ENCODE peak calls at places on chromosomes 3 and 15, in ten cellular contexts. X is colonic mucosa; P is tibial artery; A is uterus; K is CD4-positive, alpha-beta T cell; B is GM12865; Z is fibroblast of pulmonary artery; C is astrocyte of the spinal cord; U is HL-60; S is epithelial cell of esophagus. I is an unnamed sample.

GRCh38 chr3:38479431-38480092 is 16.6 kb upstream of the EXOG start:
- DNase-seq in X (peak), Z (peak), P (peak), B (peak), C (peak), A (peak), S (peak), U (peak), K (peak), I (peak)

GRCh38 chr15:42031211-42031915 is 10.5 kb upstream of the PLA2G4E start:
- DNase-seq in S (peak), K (no peak), C (no peak), Z (peak), P (no peak), B (no peak), U (no peak), X (no peak), A (no peak), I (no peak)

GRCh38 chr3:141331370-141332318 is 36.7 kb upstream of the ZBTB38 start:
- DNase-seq in B (peak), U (no peak), P (peak), K (no peak), S (peak), C (peak), X (no peak), Z (peak), A (peak), I (no peak)

GRCh38 chr3:123712077-123712860 is 127.4 kb upstream of the HACD2 start:
- DNase-seq in X (no peak), Z (peak), B (no peak), P (peak), C (no peak), U (no peak), A (no peak), K (no peak), S (no peak), I (no peak)

GRCh38 chr15:38521316-38521715 is 43.3 kb downstream of the RASGRP1 start:
- DNase-seq in A (no peak), U (no peak), S (no peak), B (no peak), X (no peak), C (no peak), Z (no peak), P (no peak), K (no peak), I (no peak)

GRCh38 chr3:87979527-87979926 is 79.3 kb downstream of the CGGBP1 start:
- DNase-seq in P (no peak), K (no peak), Z (no peak), U (no peak), A (no peak), X (no peak), S (no peak), B (no peak), C (no peak), I (no peak)

GRCh38 chr3:123419156-123419849 is 29.6 kb downstream of the ADCY5 start:
- DNase-seq in B (no peak), P (no peak), S (no peak), C (no peak), X (no peak), U (no peak), K (no peak), Z (no peak), A (no peak), I (no peak)

GRCh38 chr15:76976572-76977270 is 18.2 kb upstream of the PSTPIP1 start:
- DNase-seq in A (no peak), P (no peak), C (no peak), X (no peak), K (no peak), Z (no peak), S (peak), B (peak), U (no peak), I (peak)

GRCh38 chr15:91950631-91951384 is 97.3 kb downstream of the SLCO3A1 start:
- DNase-seq in K (no peak), C (no peak), B (no peak), U (no peak), A (no peak), P (no peak), Z (peak), S (peak), X (no peak), I (no peak)

GRCh38 chr15:39587291-39587909 is 6.5 kb downstream of the THBS1 start:
- DNase-seq in K (no peak), U (no peak), Z (peak), B (no peak), P (no peak), C (peak), A (no peak), X (no peak), S (peak), I (no peak)

GRCh38 chr15:34223904-34224596 is 766 bp upstream of the EMC4 start:
- DNase-seq in X (peak), K (no peak), Z (no peak), B (peak), U (peak), A (no peak), C (no peak), P (no peak), S (no peak), I (no peak)

GRCh38 chr3:154427685-154428291 is 2.2 kb downstream of the GPR149 start:
- DNase-seq in A (no peak), K (no peak), B (no peak), U (no peak), C (no peak), S (no peak), P (no peak), Z (no peak), X (no peak), I (no peak)

DNA sequence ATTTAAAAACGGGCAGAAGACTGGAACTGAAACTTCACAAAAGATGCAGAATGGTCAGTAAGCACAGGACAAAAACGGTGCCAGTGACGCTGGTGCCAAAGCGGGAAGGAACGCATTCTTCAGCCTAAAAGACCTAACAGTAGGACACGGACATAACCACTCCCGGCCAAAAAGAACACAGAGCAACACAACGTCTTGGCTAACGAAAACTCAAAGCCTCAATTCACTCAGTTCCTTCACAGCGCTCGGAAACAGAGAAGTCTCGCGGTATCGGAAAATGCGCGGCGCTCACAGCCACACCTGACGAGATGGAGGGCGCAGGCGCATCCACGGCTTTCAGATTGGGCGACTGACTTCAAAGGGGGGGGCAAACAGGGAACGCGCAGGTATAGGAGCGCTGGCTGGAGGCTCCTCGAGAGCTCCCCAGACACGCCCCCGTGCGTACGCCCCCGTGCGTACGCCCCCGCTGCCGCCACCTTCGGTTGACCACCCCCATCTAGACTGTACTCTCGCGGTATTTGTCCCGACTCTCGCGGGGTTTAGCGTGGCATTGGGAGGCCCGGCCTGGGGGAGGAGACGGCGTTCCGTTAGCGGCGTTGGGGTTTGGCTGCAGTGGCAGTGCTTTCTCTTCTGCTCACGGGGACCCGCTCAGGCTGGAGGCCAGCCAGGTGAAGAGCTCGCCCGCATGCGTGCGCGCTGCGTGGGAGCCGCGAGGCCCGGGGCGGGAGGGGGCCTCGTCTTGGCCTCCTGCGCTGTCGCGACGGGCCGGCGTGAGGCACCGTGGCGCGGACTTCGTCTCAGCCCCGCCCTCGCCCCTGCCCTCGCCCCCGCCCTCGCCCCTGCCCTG is at the start of gene NKTR:
- DNase-seq in U (peak), P (peak), Z (peak), C (peak), A (peak), S (peak), K (peak), B (peak), X (peak), I (peak)
- TF ChIP-seq CTCF in U (no peak), P (no peak), Z (no peak), C (no peak), A (peak), S (no peak), K (no peak), B (no peak), X (no peak), I (no peak)

GRCh38 chr3:14625443-14625842 is 26.1 kb upstream of the CCDC174 start:
- DNase-seq in U (no peak), B (no peak), S (no peak), Z (no peak), A (no peak), K (no peak), X (no peak), P (no peak), C (no peak), I (no peak)
- TF ChIP-seq CTCF in U (no peak), B (no peak), S (no peak), Z (no peak), A (no peak), K (no peak), X (no peak), P (no peak), C (no peak), I (no peak)

DNA sequence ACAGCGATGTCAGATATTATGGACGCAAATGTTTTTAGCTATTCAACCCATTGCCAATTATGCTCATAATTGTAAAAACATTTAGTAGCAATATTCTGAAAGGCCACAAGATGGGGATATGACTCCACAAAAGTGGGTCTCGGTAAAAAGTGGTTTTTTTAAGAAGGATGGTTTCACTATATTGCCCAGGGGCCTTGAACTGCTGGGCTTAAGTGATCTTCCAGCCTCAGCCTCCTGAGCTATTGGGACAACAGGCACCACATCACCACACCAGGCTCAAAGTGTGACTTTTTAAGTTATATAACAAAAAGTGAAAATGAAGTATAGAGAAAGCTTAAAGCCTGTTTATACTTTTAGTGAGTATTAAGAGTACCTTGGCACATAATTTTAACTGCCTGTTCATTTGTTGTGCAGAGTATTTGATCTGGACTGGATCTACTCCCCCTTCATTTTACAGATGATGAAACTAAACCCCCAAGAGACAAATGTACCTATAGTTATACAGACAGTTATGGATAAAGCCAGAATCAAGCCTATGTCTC is 9.4 kb downstream of the NAA50 start:
- DNase-seq in P (no peak), C (peak), B (peak), Z (peak), X (no peak), S (peak), K (no peak), A (no peak), U (no peak), I (peak)
- TF ChIP-seq CTCF in P (peak), C (peak), B (peak), Z (peak), X (peak), S (peak), K (peak), A (peak), U (no peak), I (peak)

DNA sequence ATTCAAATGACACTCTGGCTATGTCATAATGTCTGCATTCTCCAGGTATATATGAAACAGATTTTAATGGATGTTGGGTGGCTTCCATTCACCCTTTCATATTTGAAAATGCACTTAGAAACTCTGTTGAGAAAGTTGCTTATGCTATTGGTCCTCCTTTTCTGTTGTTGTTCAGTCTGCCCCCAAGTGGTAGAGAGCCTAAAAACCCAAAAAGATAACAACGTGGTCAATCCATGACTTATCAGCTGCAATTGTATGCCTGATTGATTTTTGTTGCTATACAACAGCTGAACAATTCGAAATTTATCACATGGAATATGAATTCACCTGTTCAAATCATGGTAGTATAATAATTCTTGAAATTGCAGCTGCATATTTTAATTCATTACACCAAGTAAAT is 279.8 kb downstream of the ROBO2 start:
- DNase-seq in C (no peak), A (no peak), P (no peak), S (peak), K (no peak), B (no peak), Z (no peak), X (no peak), U (no peak), I (no peak)
- TF ChIP-seq CTCF in C (peak), A (no peak), P (no peak), S (peak), K (no peak), B (no peak), Z (peak), X (no peak), U (no peak), I (no peak)

GRCh38 chr3:190883141-190883540 is 20.6 kb upstream of the GMNC start:
- DNase-seq in P (no peak), Z (no peak), B (no peak), U (no peak), K (no peak), A (no peak), C (no peak), X (no peak), S (no peak), I (no peak)

GRCh38 chr3:190877925-190878324 is 15.4 kb upstream of the GMNC start:
- DNase-seq in Z (no peak), K (no peak), B (no peak), C (no peak), U (no peak), S (no peak), X (no peak), P (no peak), A (no peak), I (no peak)
- TF ChIP-seq CTCF in Z (peak), K (no peak), B (peak), C (peak), U (peak), S (peak), X (no peak), P (no peak), A (no peak), I (peak)

GRCh38 chr3:147356909-147357733 is 49.2 kb downstream of the ZIC4 start:
- DNase-seq in S (no peak), Z (no peak), P (no peak), C (no peak), X (no peak), A (no peak), K (no peak), B (no peak), U (no peak), I (no peak)
- TF ChIP-seq CTCF in S (peak), Z (peak), P (no peak), C (peak), X (no peak), A (no peak), K (no peak), B (no peak), U (no peak), I (no peak)

GRCh38 chr3:129162729-129163579 is 2.1 kb upstream of the ISY1 start:
- DNase-seq in P (no peak), U (no peak), C (no peak), B (peak), X (no peak), S (no peak), K (no peak), Z (no peak), A (no peak), I (no peak)
- TF ChIP-seq CTCF in P (no peak), U (peak), C (peak), B (peak), X (no peak), S (peak), K (no peak), Z (peak), A (no peak), I (peak)

DNA sequence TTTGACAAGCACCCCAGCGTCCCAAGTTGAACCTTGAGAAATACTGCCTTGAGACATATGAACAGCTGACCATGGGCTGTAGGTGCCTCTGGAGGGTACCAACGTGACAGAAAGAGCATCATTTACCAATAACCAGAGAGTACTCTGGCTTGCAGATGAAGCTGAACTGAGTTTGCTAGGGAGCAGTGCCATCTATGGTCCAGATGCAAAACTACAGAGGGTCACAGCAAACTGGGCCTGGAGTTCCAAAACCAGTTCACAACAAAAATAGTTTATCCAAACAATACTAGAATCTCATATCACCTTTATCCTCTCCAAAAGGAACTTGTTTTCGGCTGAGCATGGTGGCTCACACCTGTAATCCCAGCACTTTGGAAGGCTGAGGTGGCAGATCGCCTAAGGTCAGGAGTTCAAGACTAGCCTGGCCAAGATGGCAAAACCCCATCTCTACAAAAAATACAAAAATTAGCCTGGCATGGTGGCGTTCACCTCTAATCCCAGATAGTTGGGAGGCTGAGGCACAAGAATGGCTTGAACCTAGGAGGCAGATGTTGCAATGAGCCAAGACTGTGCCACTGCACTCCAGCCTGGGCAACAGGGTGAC is 69.3 kb downstream of the CHAC1 start:
- DNase-seq in B (peak), Z (peak), P (no peak), S (peak), U (peak), C (peak), X (peak), A (peak), K (peak), I (peak)
- TF ChIP-seq CTCF in B (peak), Z (peak), P (peak), S (peak), U (peak), C (peak), X (peak), A (peak), K (peak), I (peak)

GRCh38 chr3:62371735-62372591 is 1.4 kb downstream of the FEZF2 start:
- DNase-seq in X (no peak), S (no peak), Z (no peak), C (no peak), B (no peak), A (no peak), K (no peak), U (no peak), P (no peak), I (peak)
- TF ChIP-seq CTCF in X (no peak), S (no peak), Z (no peak), C (no peak), B (no peak), A (no peak), K (no peak), U (no peak), P (no peak), I (no peak)